ENCODE peak calls at places on chromosome 18, in nine cellular contexts. D is spleen, R is A549, V is prostate gland, S is sigmoid colon, F is adrenal gland, U is HCT116, Q is Peyer's patch, A is uterus. I is an unnamed sample.

GRCh38 chr18:49664086-49664890 is 102.4 kb downstream of the LIPG start:
- DNase-seq in U (no peak), V (no peak), Q (no peak), F (no peak), R (no peak), S (peak; percentile 77), A (peak; percentile 41), D (no peak), I (no peak)

GRCh38 chr18:62925031-62925688 is 209.8 kb downstream of the PHLPP1 start:
- DNase-seq in U (no peak), F (no peak), Q (no peak), A (no peak), R (no peak), S (no peak), D (no peak), V (no peak), I (no peak)

GRCh38 chr18:25225152-25225551 is 126.8 kb downstream of the ZNF521 start:
- DNase-seq in Q (no peak), D (no peak), S (no peak), R (no peak), F (no peak), A (no peak), V (no peak), U (no peak), I (no peak)

GRCh38 chr18:75854808-75855207 is 427.3 kb upstream of the SMIM21 start:
- DNase-seq in F (no peak), U (no peak), A (no peak), V (no peak), R (no peak), D (no peak), Q (no peak), S (no peak), I (no peak)

GRCh38 chr18:68660355-68661183 is 54.3 kb downstream of the TMX3 start:
- DNase-seq in A (no peak), U (peak; percentile 29), F (no peak), V (no peak), R (peak; percentile 3), D (no peak), S (no peak), Q (no peak), I (no peak)

GRCh38 chr18:54327818-54328217 is 29.8 kb downstream of the STARD6 start:
- DNase-seq in R (no peak), F (no peak), U (no peak), A (no peak), S (no peak), V (no peak), Q (no peak), D (no peak), I (no peak)

GRCh38 chr18:42187611-42188378 is 232.8 kb downstream of the PIK3C3 start:
- DNase-seq in U (no peak), A (no peak), F (no peak), S (no peak), V (no peak), Q (no peak), R (no peak), D (no peak), I (no peak)

GRCh38 chr18:28175930-28176673 is 828 bp downstream of the CDH2 start:
- DNase-seq in S (no peak), R (peak; percentile 13), D (no peak), F (peak; percentile 50), V (no peak), A (no peak), U (no peak), Q (no peak), I (peak; percentile 47)

GRCh38 chr18:5628512-5629255 is 84.9 kb upstream of the EPB41L3 start:
- DNase-seq in A (peak; percentile 39), R (no peak), U (no peak), S (peak; percentile 84), F (peak; percentile 61), V (no peak), D (peak; percentile 73), Q (no peak), I (peak; percentile 41)

GRCh38 chr18:27142891-27143290 is 42.2 kb downstream of the CHST9 start:
- DNase-seq in F (no peak), R (no peak), U (no peak), D (no peak), Q (no peak), A (no peak), S (no peak), V (no peak), I (no peak)

GRCh38 chr18:47317824-47318508 is 66.5 kb upstream of the SKOR2 start:
- DNase-seq in U (no peak), F (no peak), V (no peak), R (no peak), Q (no peak), A (no peak), S (no peak), D (no peak), I (no peak)

GRCh38 chr18:49555641-49556040 is 6.2 kb upstream of the LIPG start:
- DNase-seq in Q (no peak), S (no peak), D (no peak), U (no peak), V (no peak), F (no peak), A (no peak), R (no peak), I (no peak)

GRCh38 chr18:39846277-39846676 is 2108.8 kb upstream of the PIK3C3 start:
- DNase-seq in V (no peak), F (no peak), S (peak; percentile 68), D (no peak), U (no peak), A (no peak), R (no peak), Q (no peak), I (peak; percentile 17)

DNA sequence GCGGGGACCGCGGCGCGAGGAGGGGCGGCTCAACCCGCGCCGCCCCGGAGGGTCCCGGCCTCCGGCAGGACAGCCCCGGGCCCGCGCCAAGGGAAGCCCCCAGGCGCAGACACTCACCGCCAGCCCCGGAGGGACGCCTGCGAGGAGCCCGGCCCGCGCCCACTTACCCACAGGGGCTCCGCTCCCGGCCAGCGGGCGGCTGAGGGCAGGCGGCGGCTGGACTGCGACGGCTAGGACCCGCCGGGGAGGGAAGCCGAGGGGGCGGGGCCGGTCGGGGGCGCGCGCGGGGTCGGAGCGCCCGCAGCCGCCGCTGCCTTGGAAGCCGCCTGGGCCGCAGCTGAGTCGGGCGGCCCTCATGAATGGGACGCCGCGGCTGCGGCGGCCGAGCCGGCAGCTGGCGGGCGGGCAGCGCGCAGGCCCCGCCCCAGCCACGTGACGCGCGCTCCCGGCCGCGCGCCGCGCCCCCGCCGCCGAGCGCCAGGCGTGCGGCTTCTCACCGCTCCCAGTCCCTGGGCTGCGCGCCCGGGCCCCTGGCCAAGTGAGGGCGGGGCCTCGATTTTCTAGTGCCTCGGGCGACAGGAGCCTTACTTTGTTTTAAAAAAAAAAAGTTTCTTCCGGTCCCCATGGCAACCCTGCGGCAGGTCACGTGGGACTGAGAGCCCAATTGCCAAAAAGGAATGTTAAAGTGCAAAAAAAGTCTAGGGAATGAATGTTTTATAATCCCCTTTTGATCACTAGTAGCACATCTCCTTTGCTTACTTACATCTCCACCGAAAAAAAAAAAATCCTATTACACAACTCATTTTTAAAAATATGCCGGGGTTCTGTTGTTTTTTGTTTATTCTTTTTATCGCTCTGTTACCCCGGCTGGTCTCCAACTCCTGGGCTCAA is at the start of gene LPIN2:
- DNase-seq in D (peak; percentile 100), A (peak; percentile 100), S (peak; percentile 99), F (peak; percentile 98), V (peak; percentile 95), R (peak; percentile 80), Q (peak; percentile 96), U (peak; percentile 87), I (peak; percentile 99)
- TF ChIP-seq POLR2A in D (peak; percentile 72), A (peak; percentile 60), S (no peak), F (peak; percentile 83), V (peak; percentile 44), R (no peak), Q (no peak), U (peak; percentile 38), I (peak; percentile 51)

GRCh38 chr18:9474983-9475642 is at the start of gene RALBP1:
- DNase-seq in V (peak; percentile 99), R (peak; percentile 86), A (peak; percentile 100), Q (peak; percentile 97), D (peak; percentile 100), F (peak; percentile 100), U (peak; percentile 98), S (peak; percentile 100), I (peak; percentile 100)
- TF ChIP-seq CTCF in V (peak; percentile 30), R (peak; percentile 16), A (peak; percentile 25), Q (no peak), D (no peak), F (no peak), U (no peak), S (no peak), I (no peak)

GRCh38 chr18:35343488-35343935 is 708 bp downstream of the ZNF24 start:
- DNase-seq in V (no peak), Q (no peak), S (no peak), A (no peak), U (no peak), F (no peak), R (no peak), D (no peak), I (no peak)
- H3K27ac ChIP-seq in V (peak overlapping the region; percentile 98), Q (peak overlapping the region; percentile 99), S (peak overlapping the region; percentile 99), A (peak overlapping the region; percentile 100), U (peak overlapping the region; percentile 75), F (peak overlapping the region; percentile 99), R (peak overlapping the region; percentile 99), D (peak overlapping the region; percentile 98), I (peak overlapping the region; percentile 98)

GRCh38 chr18:11784905-11785304 is 66.3 kb upstream of the CHMP1B start:
- DNase-seq in Q (no peak), D (no peak), R (no peak), A (no peak), F (no peak), V (no peak), U (no peak), S (no peak), I (no peak)

GRCh38 chr18:11775436-11775835 is 75.8 kb upstream of the CHMP1B start:
- DNase-seq in D (no peak), Q (no peak), V (no peak), U (no peak), F (no peak), A (no peak), S (no peak), R (no peak), I (no peak)

GRCh38 chr18:11783716-11784331 is 67.4 kb upstream of the CHMP1B start:
- DNase-seq in V (no peak), S (no peak), Q (no peak), A (no peak), D (no peak), R (no peak), F (no peak), U (no peak), I (no peak)

GRCh38 chr18:11785444-11786055 is 65.7 kb upstream of the CHMP1B start:
- DNase-seq in A (no peak), V (no peak), F (no peak), R (no peak), D (no peak), Q (no peak), S (no peak), U (no peak), I (no peak)

GRCh38 chr18:11780042-11780441 is 71.2 kb upstream of the CHMP1B start:
- DNase-seq in S (no peak), R (no peak), F (no peak), Q (no peak), V (no peak), U (no peak), A (no peak), D (no peak), I (no peak)
- TF ChIP-seq POLR2A in S (no peak), R (no peak), F (no peak), Q (no peak), V (no peak), U (no peak), A (no peak), D (no peak), I (no peak)

GRCh38 chr18:77765468-77765867 is 515.8 kb downstream of the GALR1 start:
- DNase-seq in F (peak; percentile 27), A (no peak), S (no peak), Q (no peak), R (peak; percentile 10), D (no peak), U (no peak), V (peak; percentile 10), I (no peak)
- TF ChIP-seq CTCF in F (peak; percentile 14), A (peak; percentile 11), S (no peak), Q (no peak), R (peak; percentile 42), D (no peak), U (no peak), V (peak; percentile 40), I (no peak)

I was measured in ovary.